ENCODE peak calls at places on chromosomes 1 and 21, in nine cellular contexts. Y, M, Z, C, T, B, I, D and L are unnamed samples.

GRCh38 chr21:39451332-39452206 is at the start of gene SH3BGR:
- DNase-seq in D (peak), I (no peak), Z (no peak), T (no peak), M (no peak), Y (peak), B (peak), C (peak), L (no peak)

GRCh38 chr21:14913576-14914146 is 151.1 kb downstream of the NRIP1 start:
- DNase-seq in T (peak), C (no peak), Y (no peak), D (no peak), M (no peak), B (no peak), Z (no peak), I (no peak), L (no peak)

GRCh38 chr1:65063025-65063424 is 85.0 kb upstream of the AK4 start:
- DNase-seq in D (no peak), I (no peak), Y (no peak), C (no peak), Z (no peak), M (no peak), T (no peak), B (peak), L (no peak)

GRCh38 chr1:240455228-240455821 is 156.6 kb downstream of the GREM2 start:
- DNase-seq in M (no peak), I (no peak), B (peak), T (no peak), Z (no peak), Y (no peak), C (peak), D (no peak), L (no peak)

GRCh38 chr1:12433323-12434053 is 184.5 kb downstream of the DHRS3 start:
- DNase-seq in T (no peak), B (peak), C (no peak), Y (peak), I (no peak), D (peak), Z (no peak), M (no peak), L (no peak)

GRCh38 chr1:199734186-199734585 is 293.3 kb upstream of the NR5A2 start:
- DNase-seq in T (no peak), I (no peak), M (no peak), Y (no peak), Z (no peak), C (no peak), B (no peak), D (no peak), L (no peak)

GRCh38 chr21:32834825-32835224 is 63.3 kb upstream of the PAXBP1 start:
- DNase-seq in M (no peak), I (no peak), C (no peak), D (no peak), Y (no peak), B (peak), Z (no peak), T (no peak), L (no peak)

GRCh38 chr1:53299233-53299632 is 28.6 kb downstream of the LRP8 start:
- DNase-seq in D (no peak), Z (no peak), C (no peak), T (no peak), M (no peak), I (no peak), B (no peak), Y (no peak), L (no peak)

GRCh38 chr1:39305555-39305954 is 101.1 kb downstream of the MACF1 start:
- DNase-seq in B (no peak), C (no peak), Z (no peak), T (no peak), D (no peak), I (no peak), Y (no peak), M (no peak), L (no peak)

GRCh38 chr1:170157820-170158219 is 12.1 kb downstream of the NTMT2 start:
- DNase-seq in I (no peak), M (no peak), C (no peak), B (no peak), D (no peak), Z (no peak), T (no peak), Y (no peak), L (no peak)

GRCh38 chr1:54407957-54408700 is 1.9 kb upstream of the SSBP3 start:
- DNase-seq in T (peak), I (peak), M (peak), C (peak), B (peak), Y (no peak), D (no peak), Z (no peak), L (peak)

GRCh38 chr1:161077426-161077825 is 7.7 kb upstream of the ARHGAP30 start:
- DNase-seq in T (no peak), B (no peak), Y (no peak), C (no peak), D (no peak), M (no peak), Z (no peak), I (no peak), L (no peak)

GRCh38 chr1:235127774-235128452 is 724 bp downstream of the TOMM20 start:
- DNase-seq in M (no peak), Z (no peak), Y (no peak), B (no peak), D (no peak), I (no peak), T (no peak), C (no peak), L (no peak)

GRCh38 chr1:44174630-44175029 is 33.2 kb upstream of the KLF18 start:
- DNase-seq in C (no peak), B (no peak), I (no peak), Y (no peak), D (no peak), M (no peak), T (no peak), Z (no peak), L (no peak)

GRCh38 chr1:115257596-115257995 is 80.5 kb downstream of the NGF start:
- DNase-seq in I (no peak), M (no peak), B (no peak), C (no peak), Y (no peak), Z (no peak), T (no peak), D (no peak), L (no peak)

GRCh38 chr1:36133484-36133883 is 8.5 kb upstream of the COL8A2 start:
- DNase-seq in I (peak), D (no peak), Y (peak), M (peak), Z (no peak), B (no peak), T (no peak), C (peak), L (peak)

GRCh38 chr21:29382029-29382654 is 83.4 kb downstream of the BACH1 start:
- DNase-seq in B (no peak), Y (no peak), C (peak), Z (no peak), T (peak), M (no peak), I (peak), D (no peak), L (no peak)

GRCh38 chr21:40019076-40019475 is 151.8 kb downstream of the PCP4 start:
- DNase-seq in Y (no peak), T (no peak), I (no peak), C (no peak), Z (no peak), M (no peak), B (no peak), D (no peak), L (no peak)

GRCh38 chr1:67987046-67987799 is 63.2 kb downstream of the DIRAS3 start:
- DNase-seq in D (no peak), T (no peak), Y (no peak), C (peak), M (peak), B (no peak), Z (no peak), I (no peak), L (peak)

DNA sequence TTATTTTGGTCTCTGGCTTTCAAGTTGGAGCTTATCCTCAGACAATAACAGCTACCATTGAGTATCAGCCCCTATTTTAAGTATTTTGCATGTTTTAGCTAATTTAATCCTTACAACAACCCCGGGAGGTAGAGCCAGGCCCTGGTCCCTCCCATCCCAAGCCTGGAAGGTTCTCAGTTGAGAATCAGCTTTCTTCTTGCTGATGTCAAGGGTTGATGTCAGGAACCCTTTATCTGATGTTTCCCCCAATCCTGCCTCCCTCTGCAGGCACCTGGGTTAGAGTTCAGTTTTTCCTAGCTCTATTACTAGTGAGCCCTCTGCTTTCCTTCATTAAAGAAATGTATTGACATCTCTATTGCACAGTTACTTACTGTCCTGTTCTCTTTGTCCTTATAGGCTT is 3.6 kb upstream of the SVBP start:
- DNase-seq in D (no peak), Z (no peak), B (no peak), Y (no peak), T (no peak), C (no peak), M (no peak), I (no peak), L (no peak)
- TF ChIP-seq CTCF in D (no peak), Z (no peak), B (no peak), Y (no peak), T (no peak), C (no peak), M (no peak), I (no peak), L (no peak)

GRCh38 chr1:11058026-11058425 is 1.8 kb downstream of the SRM start:
- DNase-seq in B (no peak), Y (no peak), C (no peak), M (no peak), D (no peak), T (no peak), I (no peak), Z (no peak), L (no peak)

GRCh38 chr1:11057477-11057876 is 2.3 kb downstream of the SRM start:
- DNase-seq in C (no peak), D (no peak), M (no peak), B (no peak), I (no peak), Y (no peak), Z (no peak), T (no peak), L (no peak)

GRCh38 chr1:11058595-11059165 is 1.1 kb downstream of the SRM start:
- DNase-seq in B (no peak), Z (no peak), Y (peak), C (no peak), T (no peak), I (no peak), D (no peak), M (no peak), L (no peak)

GRCh38 chr1:11059990-11060948 is at the start of gene SRM:
- DNase-seq in M (peak), D (peak), B (peak), T (peak), Z (peak), I (no peak), C (peak), Y (peak), L (peak)

GRCh38 chr1:11059166-11059989 is 440 bp downstream of the SRM start:
- DNase-seq in Z (no peak), B (peak), Y (no peak), C (no peak), I (no peak), D (peak), M (no peak), T (no peak), L (no peak)
- TF ChIP-seq CTCF in Z (no peak), B (no peak), Y (no peak), C (no peak), I (no peak), D (no peak), M (no peak), T (no peak), L (peak)

DNA sequence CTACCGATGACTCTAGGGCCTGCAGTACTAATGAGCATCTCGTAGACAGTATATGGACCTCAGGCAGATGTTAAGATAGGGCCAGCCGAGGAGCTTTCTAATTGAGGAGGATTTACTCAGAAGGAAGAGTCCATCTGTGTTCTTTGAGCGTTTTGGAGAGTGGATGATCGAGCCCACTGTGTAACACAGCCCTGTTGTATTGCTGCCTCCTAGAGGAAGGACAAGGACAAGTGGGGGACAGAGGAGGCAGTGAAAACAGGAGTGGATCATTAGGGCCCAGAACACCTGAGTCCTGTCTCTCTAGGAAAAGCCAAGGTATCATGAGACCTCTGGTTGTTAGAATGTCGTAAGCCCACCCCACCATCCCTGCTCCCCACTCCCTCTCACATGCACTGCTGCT is 62.9 kb downstream of the TBX19 start:
- DNase-seq in I (no peak), C (no peak), Y (no peak), B (peak), M (no peak), D (no peak), T (no peak), Z (no peak), L (no peak)
- TF ChIP-seq CTCF in I (peak), C (peak), Y (no peak), B (peak), M (peak), D (no peak), T (no peak), Z (peak), L (peak)

DNA sequence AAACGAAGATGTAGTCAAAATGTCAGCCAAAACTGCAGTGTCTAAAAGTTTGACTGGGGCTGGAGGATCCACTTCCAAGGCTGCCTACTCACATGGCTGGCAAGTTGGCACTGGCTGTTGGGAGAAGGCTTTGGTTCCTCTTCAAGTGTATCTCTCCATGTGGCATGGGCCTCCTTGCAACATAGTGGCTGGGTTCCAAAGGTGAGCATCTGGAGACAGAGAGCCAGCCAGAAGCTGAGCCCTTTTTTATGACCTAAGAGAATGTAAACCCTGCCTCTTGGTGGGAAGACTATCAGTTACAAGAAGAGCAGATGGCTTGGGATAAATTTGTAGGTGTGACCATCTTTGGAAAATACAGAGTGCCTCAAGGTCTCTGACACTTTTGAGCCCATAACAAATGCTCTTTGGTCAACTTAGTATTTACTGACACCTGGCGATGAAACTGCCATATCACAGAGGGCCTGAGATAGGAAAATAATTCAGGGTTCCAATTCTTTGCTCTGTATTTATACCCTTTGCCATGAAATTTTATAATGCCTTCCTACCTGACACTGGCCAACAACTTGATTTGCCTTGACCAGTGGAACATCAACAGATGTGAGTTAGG is 31.4 kb upstream of the PRELP start:
- DNase-seq in M (no peak), T (no peak), Z (no peak), B (no peak), C (no peak), I (no peak), D (no peak), Y (no peak), L (no peak)
- TF ChIP-seq CTCF in M (no peak), T (no peak), Z (no peak), B (no peak), C (no peak), I (no peak), D (no peak), Y (no peak), L (no peak)

DNA sequence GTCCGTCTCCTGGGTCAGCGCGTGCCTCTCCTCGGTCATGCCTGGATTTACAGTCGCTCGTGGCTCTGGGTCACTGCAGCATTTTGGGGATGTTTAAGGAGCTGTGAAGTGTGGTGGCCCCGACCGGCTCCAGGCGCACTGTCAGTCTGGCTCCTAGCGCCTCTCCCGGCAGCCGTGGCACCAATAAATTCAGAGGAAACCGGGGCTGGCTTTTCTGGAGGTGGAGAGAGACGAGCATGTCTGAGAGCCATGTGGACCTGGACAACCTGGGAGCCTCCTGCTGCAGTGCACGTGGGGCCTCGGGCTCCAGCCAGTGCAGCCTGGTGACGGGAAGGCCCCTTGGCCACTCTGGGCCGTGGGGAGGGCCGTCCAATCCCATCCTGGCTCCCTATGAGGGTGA is 17.1 kb downstream of the PLCH2 start:
- DNase-seq in T (no peak), I (no peak), Z (no peak), Y (no peak), B (no peak), C (no peak), M (no peak), D (no peak), L (no peak)
- TF ChIP-seq CTCF in T (no peak), I (no peak), Z (no peak), Y (no peak), B (no peak), C (no peak), M (no peak), D (no peak), L (no peak)

GRCh38 chr1:33111965-33112364 is 31.0 kb downstream of the AZIN2 start:
- DNase-seq in T (no peak), B (no peak), Z (no peak), D (no peak), C (peak), I (no peak), M (no peak), Y (no peak), L (no peak)
- TF ChIP-seq CTCF in T (peak), B (peak), Z (peak), D (no peak), C (peak), I (peak), M (no peak), Y (no peak), L (peak)

GRCh38 chr1:168295715-168296114 is 15.0 kb downstream of the TBX19 start:
- DNase-seq in Y (no peak), T (no peak), I (no peak), D (no peak), B (no peak), M (no peak), C (no peak), Z (no peak), L (no peak)

GRCh38 chr1:168293372-168293771 is 12.7 kb downstream of the TBX19 start:
- DNase-seq in Z (no peak), Y (peak), T (no peak), I (no peak), M (no peak), B (no peak), C (no peak), D (no peak), L (no peak)

GRCh38 chr1:168287237-168287664 is 6.6 kb downstream of the TBX19 start:
- DNase-seq in D (no peak), B (no peak), Z (no peak), T (peak), C (peak), I (peak), M (no peak), Y (no peak), L (no peak)

GRCh38 chr1:168288311-168289052 is 7.8 kb downstream of the TBX19 start:
- DNase-seq in D (no peak), B (no peak), Y (no peak), I (no peak), Z (no peak), C (peak), T (peak), M (no peak), L (peak)

DNA sequence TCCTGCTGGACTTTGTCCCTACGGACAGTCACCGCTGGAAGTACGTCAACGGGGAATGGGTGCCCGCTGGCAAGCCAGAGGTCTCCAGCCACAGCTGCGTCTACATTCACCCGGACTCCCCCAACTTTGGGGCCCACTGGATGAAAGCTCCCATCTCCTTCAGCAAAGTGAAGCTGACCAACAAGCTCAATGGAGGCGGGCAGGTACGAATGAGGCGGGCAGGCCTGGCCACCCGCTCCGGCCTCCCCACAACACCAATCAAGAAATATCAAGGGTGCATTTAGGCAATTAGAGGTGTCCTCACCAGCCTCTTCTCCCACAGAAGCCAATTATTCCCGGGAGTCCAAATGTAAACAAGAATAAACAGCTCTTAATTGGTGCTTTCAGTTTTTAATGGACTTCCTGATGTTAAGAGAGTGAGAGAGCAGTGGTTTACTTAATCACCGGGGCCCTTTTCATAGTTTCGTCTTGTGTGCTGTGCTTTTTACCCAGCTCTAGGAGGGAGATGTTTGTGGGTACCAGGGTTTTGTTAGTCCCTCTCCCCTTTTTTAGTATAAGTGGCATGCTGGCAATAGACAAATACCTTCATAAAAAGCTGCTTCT is 10.6 kb downstream of the TBX19 start:
- DNase-seq in M (no peak), D (no peak), B (no peak), Z (no peak), T (no peak), I (no peak), C (no peak), Y (no peak), L (no peak)
- TF ChIP-seq CTCF in M (no peak), D (no peak), B (no peak), Z (no peak), T (no peak), I (no peak), C (no peak), Y (no peak), L (no peak)

GRCh38 chr1:167207940-167208623 is 12.6 kb upstream of the POU2F1 start:
- DNase-seq in C (no peak), Z (no peak), T (no peak), M (no peak), D (no peak), B (peak), Y (no peak), I (no peak), L (no peak)
- TF ChIP-seq CTCF in C (no peak), Z (peak), T (peak), M (no peak), D (no peak), B (peak), Y (no peak), I (peak), L (peak)

GRCh38 chr1:49098866-49099265 is 322.2 kb upstream of the BEND5 start:
- DNase-seq in M (no peak), B (no peak), I (no peak), Y (no peak), T (no peak), Z (no peak), D (no peak), C (no peak), L (no peak)

GRCh38 chr1:49102752-49103151 is 326.1 kb upstream of the BEND5 start:
- DNase-seq in T (no peak), D (no peak), I (no peak), Z (no peak), M (no peak), C (peak), Y (no peak), B (no peak), L (peak)

GRCh38 chr1:49106438-49106837 is 329.7 kb upstream of the BEND5 start:
- DNase-seq in M (no peak), T (no peak), C (no peak), Y (no peak), I (no peak), D (no peak), B (no peak), Z (no peak), L (no peak)

DNA sequence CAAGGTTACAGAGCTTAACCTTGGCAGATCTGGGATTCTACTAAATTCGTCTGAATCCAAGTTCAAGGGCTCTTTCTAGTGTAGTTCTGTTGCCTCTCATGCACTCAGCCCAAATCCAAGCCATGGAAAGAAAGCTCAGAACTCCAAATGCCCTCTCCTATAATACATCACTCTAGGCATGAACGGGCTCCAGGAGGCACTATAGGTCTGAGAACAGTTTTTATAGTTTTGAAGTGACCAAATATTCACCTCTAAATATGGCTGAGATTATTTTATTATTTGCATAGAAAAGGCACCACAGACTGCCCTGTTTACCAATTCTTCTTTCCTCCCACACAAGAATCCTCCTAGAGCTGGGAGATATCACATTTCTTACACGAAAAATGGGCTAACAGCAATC is 327.9 kb upstream of the BEND5 start:
- DNase-seq in Z (no peak), I (no peak), C (no peak), B (peak), T (no peak), Y (no peak), M (no peak), D (no peak), L (no peak)
- TF ChIP-seq CTCF in Z (no peak), I (no peak), C (no peak), B (no peak), T (peak), Y (no peak), M (no peak), D (no peak), L (no peak)

GRCh38 chr1:226736908-226737818 is 1.9 kb downstream of the ITPKB start:
- DNase-seq in Z (no peak), M (peak), T (no peak), B (peak), I (no peak), D (peak), Y (peak), C (peak), L (no peak)
- TF ChIP-seq CTCF in Z (no peak), M (peak), T (no peak), B (no peak), I (no peak), D (no peak), Y (no peak), C (no peak), L (no peak)